ENCODE peak calls at places on chromosomes 6 and 20, in seven cellular contexts. H, Q, R, L, Z, S and N are unnamed samples.

GRCh38 chr20:57190536-57191265 is 75.7 kb downstream of the BMP7 start:
- DNase-seq in H (no peak), Q (no peak), R (no peak), L (no peak), Z (no peak), S (peak; percentile 77), N (no peak)

GRCh38 chr20:6575912-6576391 is 191.5 kb upstream of the BMP2 start:
- DNase-seq in H (no peak), Q (no peak), R (no peak), L (no peak), Z (no peak), S (peak; percentile 66), N (peak; percentile 79)

GRCh38 chr6:48996461-48997119 is 466.5 kb downstream of the MMUT start:
- DNase-seq in H (no peak), Q (no peak), R (no peak), L (no peak), Z (no peak), S (no peak), N (no peak)

GRCh38 chr20:11686900-11687543 is 230.7 kb upstream of the BTBD3 start:
- DNase-seq in H (peak; percentile 62), Q (no peak), R (peak; percentile 59), L (peak; percentile 65), Z (no peak), S (peak; percentile 25), N (peak; percentile 17)

GRCh38 chr20:63183422-63184146 is 32.3 kb downstream of the YTHDF1 start:
- DNase-seq in H (peak; percentile 83), Q (no peak), R (no peak), L (no peak), Z (peak; percentile 22), S (peak; percentile 64), N (peak; percentile 39)

GRCh38 chr20:64232794-64233193 is 22.8 kb upstream of the PCMTD2 start:
- DNase-seq in H (peak; percentile 42), Q (no peak), R (no peak), L (peak; percentile 30), Z (peak; percentile 46), S (peak; percentile 20), N (no peak)

GRCh38 chr20:49433387-49433786 is 49.1 kb downstream of the KCNB1 start:
- DNase-seq in H (no peak), Q (no peak), R (no peak), L (no peak), Z (no peak), S (no peak), N (no peak)

GRCh38 chr20:50992733-50993457 is 30.0 kb downstream of the KCNG1 start:
- DNase-seq in H (no peak), Q (no peak), R (no peak), L (no peak), Z (no peak), S (peak; percentile 98), N (peak; percentile 90)

GRCh38 chr6:157615411-157615763 is 207.7 kb upstream of the SNX9 start:
- DNase-seq in H (no peak), Q (no peak), R (no peak), L (no peak), Z (no peak), S (peak; percentile 13), N (no peak)

GRCh38 chr6:154276810-154277577 is 79.6 kb downstream of the IPCEF1 start:
- DNase-seq in H (no peak), Q (no peak), R (no peak), L (no peak), Z (no peak), S (peak; percentile 60), N (peak; percentile 74)

GRCh38 chr6:42251911-42252637 is 34.4 kb upstream of the MRPS10 start:
- DNase-seq in H (no peak), Q (peak; percentile 7), R (peak; percentile 71), L (no peak), Z (peak; percentile 83), S (no peak), N (peak; percentile 66)

GRCh38 chr20:19886666-19887288 is 128.7 kb downstream of the RIN2 start:
- DNase-seq in H (no peak), Q (no peak), R (no peak), L (no peak), Z (no peak), S (peak; percentile 26), N (peak; percentile 60)
- TF ChIP-seq CTCF in H (no peak), Q (peak; percentile 18), R (no peak), L (peak; percentile 12), Z (no peak), S (peak; percentile 57), N (peak; percentile 51)

DNA sequence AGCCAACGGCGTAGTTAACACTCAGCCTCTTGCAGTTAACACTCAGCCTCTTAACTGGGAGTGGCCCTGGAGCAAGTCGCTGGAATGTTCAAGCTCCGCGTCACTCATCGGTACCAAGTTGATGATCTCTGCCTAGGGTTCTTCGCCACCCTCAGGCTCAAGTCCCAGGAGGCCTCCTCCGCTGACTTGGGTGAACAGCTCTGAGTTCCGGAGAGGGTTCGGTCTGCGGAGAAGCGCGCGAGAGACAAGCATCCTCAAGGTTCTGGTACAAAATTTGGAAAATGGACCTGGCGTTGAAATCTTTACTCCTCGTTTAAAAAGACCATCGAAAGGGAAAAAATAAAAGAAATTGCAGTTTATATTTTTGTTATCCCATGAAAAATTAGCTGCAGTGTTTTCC is 876 bp upstream of the DSP start:
- DNase-seq in H (no peak), Q (no peak), R (no peak), L (no peak), Z (peak; percentile 36), S (no peak), N (peak; percentile 16)
- H3K4me3 ChIP-seq in H (peak overlapping the region; percentile 65), Q (peak overlapping the region; percentile 69), R (no peak overlapping the region), L (peak overlapping the region; percentile 61), Z (peak overlapping the region; percentile 59), S (peak overlapping the region; percentile 95), N (peak overlapping the region; percentile 67)

GRCh38 chr6:130848945-130849344 is 21.7 kb downstream of the SMLR1 start:
- DNase-seq in H (no peak), Q (no peak), R (no peak), L (no peak), Z (no peak), S (no peak), N (no peak)
- TF ChIP-seq CTCF in H (no peak), Q (no peak), R (no peak), L (no peak), Z (no peak), S (no peak), N (no peak)

GRCh38 chr20:347640-348484 is 951 bp downstream of the NRSN2 start:
- DNase-seq in H (peak; percentile 91), Q (no peak), R (peak; percentile 98), L (peak; percentile 94), Z (peak; percentile 92), S (peak; percentile 94), N (peak; percentile 98)

GRCh38 chr20:343107-343506 is 3.8 kb upstream of the NRSN2 start:
- DNase-seq in H (no peak), Q (no peak), R (no peak), L (no peak), Z (no peak), S (no peak), N (no peak)

GRCh38 chr20:346640-347316 is at the start of gene NRSN2:
- DNase-seq in H (peak; percentile 87), Q (no peak), R (peak; percentile 85), L (peak; percentile 83), Z (peak; percentile 70), S (peak; percentile 65), N (peak; percentile 69)

GRCh38 chr20:347317-347639 is 367 bp downstream of the NRSN2 start:
- DNase-seq in H (no peak), Q (no peak), R (no peak), L (no peak), Z (no peak), S (no peak), N (no peak)

DNA sequence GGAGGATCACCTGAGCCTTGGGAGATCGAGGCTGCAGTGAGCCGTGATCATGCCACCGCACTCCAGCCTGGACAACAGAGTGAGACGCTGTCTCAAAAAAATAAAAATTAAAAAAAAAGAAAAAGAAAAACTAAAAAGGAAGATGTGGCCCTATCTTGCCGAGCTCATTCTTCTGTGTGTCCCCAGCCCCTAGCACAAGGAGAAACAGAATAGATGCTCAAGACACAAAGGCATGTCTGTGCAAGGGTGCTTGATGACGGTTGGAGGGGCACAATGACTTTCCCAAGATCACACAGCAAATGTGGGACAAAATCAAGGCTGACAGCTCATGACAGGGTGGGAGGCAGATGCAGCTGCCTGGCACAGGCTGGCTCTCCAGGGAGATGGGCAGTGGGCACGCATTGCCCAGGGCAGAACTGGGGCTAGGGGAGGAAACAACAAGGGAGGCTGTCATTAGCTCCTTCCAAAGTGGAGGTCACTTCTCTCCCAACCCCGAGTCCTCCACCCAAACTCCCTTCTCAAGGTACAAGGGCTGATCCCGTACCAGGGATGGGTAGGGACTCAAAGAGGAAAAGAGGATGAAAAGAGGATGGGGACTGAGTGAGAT is 775 bp upstream of the NRSN2 start:
- DNase-seq in H (no peak), Q (no peak), R (no peak), L (no peak), Z (no peak), S (no peak), N (no peak)
- H3K4me3 ChIP-seq in H (peak overlapping the region; percentile 79), Q (peak overlapping the region; percentile 87), R (peak overlapping the region; percentile 77), L (peak overlapping the region; percentile 79), Z (peak overlapping the region; percentile 71), S (peak overlapping the region; percentile 79), N (peak overlapping the region; percentile 81)

GRCh38 chr6:106586815-106587214 is 42.5 kb downstream of the RTN4IP1 start:
- DNase-seq in H (no peak), Q (no peak), R (no peak), L (no peak), Z (no peak), S (no peak), N (no peak)

GRCh38 chr6:106579281-106579680 is 50.0 kb downstream of the RTN4IP1 start:
- DNase-seq in H (no peak), Q (no peak), R (no peak), L (no peak), Z (no peak), S (no peak), N (no peak)

GRCh38 chr6:106581468-106581867 is 47.8 kb downstream of the RTN4IP1 start:
- DNase-seq in H (no peak), Q (no peak), R (no peak), L (no peak), Z (no peak), S (no peak), N (no peak)
- TF ChIP-seq CTCF in H (no peak), Q (no peak), R (no peak), L (no peak), Z (no peak), S (no peak), N (no peak)